ENCODE peak calls at places on chromosomes 3 and 15, in five cellular contexts. One of them, this sample, is unnamed.

GRCh38 chr3:141368925-141369794 is 856 bp downstream of the ZBTB38 start:
- DNase-seq in A549: peak
- DNase-seq in brain microvascular endothelial cell: peak
- DNase-seq in OCI-LY7: no peak
- DNase-seq in fibroblast of lung: peak
- DNase-seq in this sample: no peak

GRCh38 chr3:111392911-111393351 is 149.1 kb upstream of the CD96 start:
- DNase-seq in A549: peak
- DNase-seq in brain microvascular endothelial cell: no peak
- DNase-seq in OCI-LY7: peak
- DNase-seq in fibroblast of lung: no peak
- DNase-seq in this sample: no peak

GRCh38 chr3:32438596-32439344 is 47.1 kb downstream of the CMTM7 start:
- DNase-seq in A549: no peak
- DNase-seq in brain microvascular endothelial cell: no peak
- DNase-seq in OCI-LY7: peak
- DNase-seq in fibroblast of lung: no peak
- DNase-seq in this sample: no peak

GRCh38 chr3:122406198-122406597 is 9.7 kb downstream of the WDR5B start:
- DNase-seq in A549: no peak
- DNase-seq in brain microvascular endothelial cell: no peak
- DNase-seq in OCI-LY7: no peak
- DNase-seq in fibroblast of lung: no peak
- DNase-seq in this sample: no peak

GRCh38 chr3:52277071-52277964 is 1.1 kb downstream of the WDR82 start:
- DNase-seq in A549: peak
- DNase-seq in brain microvascular endothelial cell: peak
- DNase-seq in OCI-LY7: peak
- DNase-seq in fibroblast of lung: peak
- DNase-seq in this sample: peak

GRCh38 chr3:188021502-188022040 is 132.4 kb upstream of the LPP start:
- DNase-seq in A549: no peak
- DNase-seq in brain microvascular endothelial cell: peak
- DNase-seq in OCI-LY7: no peak
- DNase-seq in fibroblast of lung: peak
- DNase-seq in this sample: no peak

GRCh38 chr3:77816470-77816869 is 776.6 kb downstream of the ROBO2 start:
- DNase-seq in A549: no peak
- DNase-seq in brain microvascular endothelial cell: no peak
- DNase-seq in OCI-LY7: no peak
- DNase-seq in fibroblast of lung: no peak
- DNase-seq in this sample: no peak

GRCh38 chr15:63672369-63672768 is 75.2 kb downstream of the FBXL22 start:
- DNase-seq in A549: no peak
- DNase-seq in brain microvascular endothelial cell: no peak
- DNase-seq in OCI-LY7: no peak
- DNase-seq in fibroblast of lung: no peak
- DNase-seq in this sample: no peak

GRCh38 chr3:33578325-33579180 is 138.3 kb upstream of the UBP1 start:
- DNase-seq in A549: peak
- DNase-seq in brain microvascular endothelial cell: peak
- DNase-seq in OCI-LY7: no peak
- DNase-seq in fibroblast of lung: peak
- DNase-seq in this sample: no peak

GRCh38 chr3:185021326-185021725 is 131.5 kb downstream of the C3orf70 start:
- DNase-seq in A549: no peak
- DNase-seq in brain microvascular endothelial cell: no peak
- DNase-seq in OCI-LY7: no peak
- DNase-seq in fibroblast of lung: no peak
- DNase-seq in this sample: no peak

GRCh38 chr3:100458814-100459213 is 33.6 kb upstream of the TMEM45A start:
- DNase-seq in A549: no peak
- DNase-seq in brain microvascular endothelial cell: no peak
- DNase-seq in OCI-LY7: no peak
- DNase-seq in fibroblast of lung: no peak
- DNase-seq in this sample: no peak

GRCh38 chr3:134033315-134033996 is 3.7 kb upstream of the SLCO2A1 start:
- DNase-seq in A549: no peak
- DNase-seq in brain microvascular endothelial cell: no peak
- DNase-seq in OCI-LY7: no peak
- DNase-seq in fibroblast of lung: no peak
- DNase-seq in this sample: no peak

DNA sequence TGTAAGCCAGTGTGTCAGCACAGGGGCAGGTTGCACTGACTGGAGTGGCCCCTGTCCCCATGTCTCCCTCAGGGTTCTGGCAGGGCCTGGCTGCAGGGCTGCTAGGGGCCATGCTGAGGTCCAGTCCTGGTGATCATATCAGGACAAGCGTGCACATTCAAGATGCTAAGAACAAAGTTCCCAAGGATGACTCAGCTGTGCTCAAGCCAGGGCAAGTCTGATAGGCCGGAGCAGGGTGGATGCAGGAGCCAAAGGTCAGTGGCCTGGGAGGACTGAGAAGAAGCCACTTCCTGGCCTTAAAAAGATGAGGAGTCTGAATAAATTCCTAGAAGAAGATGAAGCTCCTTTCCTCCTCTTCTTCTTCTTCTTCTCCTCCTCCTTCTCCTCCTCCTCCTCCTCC is 353.2 kb downstream of the AGBL1 start:
- DNase-seq in A549: no peak
- DNase-seq in brain microvascular endothelial cell: no peak
- DNase-seq in OCI-LY7: no peak
- DNase-seq in fibroblast of lung: no peak
- DNase-seq in this sample: no peak
- H3K27ac ChIP-seq in A549: no peak
- H3K27ac ChIP-seq in brain microvascular endothelial cell: no peak
- H3K27ac ChIP-seq in OCI-LY7: no peak
- H3K27ac ChIP-seq in fibroblast of lung: no peak
- H3K27ac ChIP-seq in this sample: no peak

GRCh38 chr3:195911041-195911945 is 2.9 kb upstream of the TNK2 start:
- DNase-seq in A549: no peak
- DNase-seq in brain microvascular endothelial cell: no peak
- DNase-seq in OCI-LY7: no peak
- DNase-seq in fibroblast of lung: no peak
- DNase-seq in this sample: no peak

GRCh38 chr3:195913382-195913781 is 5.0 kb upstream of the TNK2 start:
- DNase-seq in A549: no peak
- DNase-seq in brain microvascular endothelial cell: no peak
- DNase-seq in OCI-LY7: no peak
- DNase-seq in fibroblast of lung: no peak
- DNase-seq in this sample: no peak

GRCh38 chr3:195910499-195910845 is 2.1 kb upstream of the TNK2 start:
- DNase-seq in A549: no peak
- DNase-seq in brain microvascular endothelial cell: no peak
- DNase-seq in OCI-LY7: no peak
- DNase-seq in fibroblast of lung: no peak
- DNase-seq in this sample: no peak

GRCh38 chr3:195909645-195910498 is 1.5 kb upstream of the TNK2 start:
- DNase-seq in A549: peak
- DNase-seq in brain microvascular endothelial cell: no peak
- DNase-seq in OCI-LY7: peak
- DNase-seq in fibroblast of lung: peak
- DNase-seq in this sample: peak

GRCh38 chr3:195911946-195912270 is 3.6 kb upstream of the TNK2 start:
- DNase-seq in A549: peak
- DNase-seq in brain microvascular endothelial cell: no peak
- DNase-seq in OCI-LY7: no peak
- DNase-seq in fibroblast of lung: no peak
- DNase-seq in this sample: no peak
- H3K27ac ChIP-seq in A549: peak
- H3K27ac ChIP-seq in brain microvascular endothelial cell: no peak
- H3K27ac ChIP-seq in OCI-LY7: no peak
- H3K27ac ChIP-seq in fibroblast of lung: no peak
- H3K27ac ChIP-seq in this sample: no peak

DNA sequence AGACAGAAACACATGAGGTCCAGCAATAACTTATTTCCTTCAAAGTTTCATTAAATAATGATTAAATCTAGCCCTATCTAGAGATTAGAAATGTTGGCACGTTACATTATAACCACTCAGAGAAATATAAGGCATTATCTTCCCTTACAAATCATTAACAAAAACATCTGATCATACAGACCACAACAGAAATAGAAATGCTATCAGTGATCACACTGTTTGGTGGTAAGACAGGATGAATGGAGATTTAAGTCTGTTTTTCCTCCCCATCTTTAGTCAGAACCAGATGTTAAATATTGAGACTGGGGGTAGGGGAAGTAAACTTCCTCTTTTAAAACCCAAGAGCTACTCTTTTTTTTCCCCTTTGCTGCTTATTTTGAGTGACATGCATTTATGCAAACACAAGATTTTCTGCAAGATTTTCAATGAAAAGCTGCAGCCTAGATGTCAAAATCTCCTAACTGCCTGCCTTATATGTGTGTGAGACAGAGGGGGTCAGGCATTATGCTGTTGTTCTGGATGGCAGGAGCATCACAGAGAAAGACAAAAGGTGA is 70.4 kb downstream of the CBLB start:
- DNase-seq in A549: no peak
- DNase-seq in brain microvascular endothelial cell: no peak
- DNase-seq in OCI-LY7: peak
- DNase-seq in fibroblast of lung: no peak
- DNase-seq in this sample: no peak
- H3K27ac ChIP-seq in A549: peak
- H3K27ac ChIP-seq in brain microvascular endothelial cell: peak
- H3K27ac ChIP-seq in OCI-LY7: peak
- H3K27ac ChIP-seq in fibroblast of lung: no peak
- H3K27ac ChIP-seq in this sample: no peak

DNA sequence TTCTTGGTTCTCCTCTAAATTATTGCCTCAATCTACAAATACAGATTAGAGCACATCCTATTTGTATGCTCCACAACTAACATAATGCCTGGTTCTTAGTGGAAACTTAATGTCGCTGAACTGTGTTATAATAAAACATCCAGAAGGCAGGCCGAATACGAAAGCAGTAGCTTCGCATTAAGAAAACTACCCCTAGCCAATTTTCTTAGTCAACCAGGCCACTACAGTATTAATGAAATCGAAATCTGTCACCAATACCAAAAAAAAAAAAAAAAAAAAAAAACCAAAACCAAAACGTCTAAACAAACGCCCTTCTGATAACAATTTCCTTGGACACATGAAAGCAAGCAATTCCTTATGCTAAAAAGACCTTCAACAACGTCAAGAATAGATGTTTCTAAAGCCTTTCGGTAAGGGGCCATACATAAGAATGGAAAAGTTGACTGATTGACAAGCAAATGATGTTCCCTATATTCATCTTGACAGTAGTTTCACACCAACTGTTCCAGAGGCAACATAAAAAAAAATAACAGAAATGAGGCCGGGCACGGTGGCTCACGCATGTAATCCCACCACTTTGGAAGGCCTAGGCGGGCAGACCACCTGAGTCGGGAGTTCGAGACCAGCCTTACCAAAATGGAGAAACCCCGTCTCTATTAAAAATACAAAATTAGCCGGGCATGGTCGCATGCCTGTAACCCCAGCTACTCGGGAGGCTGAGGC is 1.3 kb downstream of the DENND6A start:
- DNase-seq in A549: no peak
- DNase-seq in brain microvascular endothelial cell: no peak
- DNase-seq in OCI-LY7: peak
- DNase-seq in fibroblast of lung: peak
- DNase-seq in this sample: no peak
- H3K27ac ChIP-seq in A549: peak
- H3K27ac ChIP-seq in brain microvascular endothelial cell: peak
- H3K27ac ChIP-seq in OCI-LY7: peak
- H3K27ac ChIP-seq in fibroblast of lung: peak
- H3K27ac ChIP-seq in this sample: peak

GRCh38 chr3:58158427-58159153 is 52.2 kb downstream of the DNASE1L3 start:
- DNase-seq in A549: no peak
- DNase-seq in brain microvascular endothelial cell: no peak
- DNase-seq in OCI-LY7: no peak
- DNase-seq in fibroblast of lung: no peak
- DNase-seq in this sample: no peak
- H3K27ac ChIP-seq in A549: peak
- H3K27ac ChIP-seq in brain microvascular endothelial cell: no peak
- H3K27ac ChIP-seq in OCI-LY7: no peak
- H3K27ac ChIP-seq in fibroblast of lung: no peak
- H3K27ac ChIP-seq in this sample: no peak

GRCh38 chr3:124034809-124035152 is 42.9 kb upstream of the ROPN1 start:
- DNase-seq in A549: no peak
- DNase-seq in brain microvascular endothelial cell: no peak
- DNase-seq in OCI-LY7: no peak
- DNase-seq in fibroblast of lung: no peak
- DNase-seq in this sample: no peak

GRCh38 chr3:124033360-124034015 is 41.6 kb upstream of the ROPN1 start:
- DNase-seq in A549: peak
- DNase-seq in brain microvascular endothelial cell: no peak
- DNase-seq in OCI-LY7: no peak
- DNase-seq in fibroblast of lung: peak
- DNase-seq in this sample: no peak

GRCh38 chr3:124034016-124034808 is 42.3 kb upstream of the ROPN1 start:
- DNase-seq in A549: no peak
- DNase-seq in brain microvascular endothelial cell: no peak
- DNase-seq in OCI-LY7: no peak
- DNase-seq in fibroblast of lung: no peak
- DNase-seq in this sample: no peak

GRCh38 chr3:124032351-124032880 is 40.5 kb upstream of the ROPN1 start:
- DNase-seq in A549: no peak
- DNase-seq in brain microvascular endothelial cell: no peak
- DNase-seq in OCI-LY7: no peak
- DNase-seq in fibroblast of lung: peak
- DNase-seq in this sample: no peak

GRCh38 chr3:124032881-124033359 is 41.0 kb upstream of the ROPN1 start:
- DNase-seq in A549: peak
- DNase-seq in brain microvascular endothelial cell: peak
- DNase-seq in OCI-LY7: no peak
- DNase-seq in fibroblast of lung: peak
- DNase-seq in this sample: peak
- H3K27ac ChIP-seq in A549: peak
- H3K27ac ChIP-seq in brain microvascular endothelial cell: no peak
- H3K27ac ChIP-seq in OCI-LY7: no peak
- H3K27ac ChIP-seq in fibroblast of lung: no peak
- H3K27ac ChIP-seq in this sample: peak

GRCh38 chr15:101107625-101108457 is 144.0 kb downstream of the CHSY1 start:
- DNase-seq in A549: no peak
- DNase-seq in brain microvascular endothelial cell: no peak
- DNase-seq in OCI-LY7: no peak
- DNase-seq in fibroblast of lung: no peak
- DNase-seq in this sample: no peak
- H3K27ac ChIP-seq in A549: no peak
- H3K27ac ChIP-seq in brain microvascular endothelial cell: no peak
- H3K27ac ChIP-seq in OCI-LY7: no peak
- H3K27ac ChIP-seq in fibroblast of lung: no peak
- H3K27ac ChIP-seq in this sample: no peak